ENCODE peak calls at places on chromosomes 1 and 21, in eight cellular contexts. One of them, this sample, is unnamed.

GRCh38 chr1:8599813-8600212 is 217.6 kb downstream of the RERE start:
- DNase-seq in HCT116: no peak
- DNase-seq in tibial nerve: no peak
- DNase-seq in suprapubic skin: no peak
- DNase-seq in IMR-90: no peak
- DNase-seq in prostate gland: no peak
- DNase-seq in heart left ventricle: no peak
- DNase-seq in ovary: no peak
- DNase-seq in this sample: no peak

GRCh38 chr1:240687820-240688219 is 75.9 kb upstream of the GREM2 start:
- DNase-seq in prostate gland: no peak
- DNase-seq in heart left ventricle: no peak
- DNase-seq in IMR-90: no peak
- DNase-seq in HCT116: no peak
- DNase-seq in ovary: no peak
- DNase-seq in suprapubic skin: no peak
- DNase-seq in tibial nerve: no peak
- DNase-seq in this sample: no peak

GRCh38 chr1:242454262-242455051 is 70.0 kb downstream of the PLD5 start:
- DNase-seq in suprapubic skin: no peak
- DNase-seq in tibial nerve: no peak
- DNase-seq in heart left ventricle: no peak
- DNase-seq in prostate gland: no peak
- DNase-seq in ovary: no peak
- DNase-seq in IMR-90: peak; percentile 7
- DNase-seq in HCT116: peak; percentile 3
- DNase-seq in this sample: no peak

GRCh38 chr1:243580072-243580471 is 270.0 kb downstream of the AKT3 start:
- DNase-seq in suprapubic skin: no peak
- DNase-seq in IMR-90: peak; percentile 24
- DNase-seq in HCT116: no peak
- DNase-seq in tibial nerve: no peak
- DNase-seq in prostate gland: no peak
- DNase-seq in heart left ventricle: no peak
- DNase-seq in ovary: no peak
- DNase-seq in this sample: no peak

GRCh38 chr1:68454534-68454933 is 4.8 kb upstream of the RPE65 start:
- DNase-seq in suprapubic skin: no peak
- DNase-seq in prostate gland: no peak
- DNase-seq in tibial nerve: no peak
- DNase-seq in HCT116: no peak
- DNase-seq in heart left ventricle: no peak
- DNase-seq in ovary: no peak
- DNase-seq in IMR-90: no peak
- DNase-seq in this sample: no peak

GRCh38 chr1:14825396-14825795 is 226.9 kb downstream of the KAZN start:
- DNase-seq in prostate gland: no peak
- DNase-seq in suprapubic skin: no peak
- DNase-seq in tibial nerve: no peak
- DNase-seq in HCT116: no peak
- DNase-seq in IMR-90: no peak
- DNase-seq in ovary: no peak
- DNase-seq in heart left ventricle: no peak
- DNase-seq in this sample: no peak

GRCh38 chr1:41805771-41806471 is 112.8 kb downstream of the HIVEP3 start:
- DNase-seq in ovary: no peak
- DNase-seq in prostate gland: no peak
- DNase-seq in IMR-90: no peak
- DNase-seq in HCT116: no peak
- DNase-seq in suprapubic skin: no peak
- DNase-seq in tibial nerve: no peak
- DNase-seq in heart left ventricle: no peak
- DNase-seq in this sample: no peak

GRCh38 chr21:35375115-35375514 is 326.0 kb upstream of the RUNX1 start:
- DNase-seq in heart left ventricle: no peak
- DNase-seq in HCT116: no peak
- DNase-seq in ovary: no peak
- DNase-seq in IMR-90: peak; percentile 82
- DNase-seq in tibial nerve: no peak
- DNase-seq in prostate gland: no peak
- DNase-seq in suprapubic skin: no peak
- DNase-seq in this sample: no peak

GRCh38 chr21:43859747-43860214 is 5.2 kb upstream of the AGPAT3 start:
- DNase-seq in prostate gland: peak; percentile 51
- DNase-seq in IMR-90: no peak
- DNase-seq in heart left ventricle: no peak
- DNase-seq in ovary: no peak
- DNase-seq in suprapubic skin: no peak
- DNase-seq in tibial nerve: no peak
- DNase-seq in HCT116: no peak
- DNase-seq in this sample: peak; percentile 25

GRCh38 chr1:200130552-200130951 is 103.0 kb downstream of the NR5A2 start:
- DNase-seq in IMR-90: peak; percentile 24
- DNase-seq in HCT116: no peak
- DNase-seq in tibial nerve: no peak
- DNase-seq in prostate gland: no peak
- DNase-seq in suprapubic skin: no peak
- DNase-seq in ovary: no peak
- DNase-seq in heart left ventricle: no peak
- DNase-seq in this sample: no peak

GRCh38 chr1:165858364-165858823 is 31.0 kb downstream of the UCK2 start:
- DNase-seq in HCT116: no peak
- DNase-seq in suprapubic skin: no peak
- DNase-seq in ovary: no peak
- DNase-seq in prostate gland: no peak
- DNase-seq in heart left ventricle: no peak
- DNase-seq in IMR-90: no peak
- DNase-seq in tibial nerve: no peak
- DNase-seq in this sample: no peak

GRCh38 chr1:161174911-161175310 is 2.4 kb downstream of the B4GALT3 start:
- DNase-seq in suprapubic skin: no peak
- DNase-seq in heart left ventricle: no peak
- DNase-seq in tibial nerve: no peak
- DNase-seq in ovary: no peak
- DNase-seq in prostate gland: no peak
- DNase-seq in IMR-90: no peak
- DNase-seq in HCT116: no peak
- DNase-seq in this sample: peak; percentile 76

GRCh38 chr1:231315887-231316286 is 21.8 kb downstream of the EXOC8 start:
- DNase-seq in suprapubic skin: peak; percentile 74
- DNase-seq in HCT116: peak; percentile 44
- DNase-seq in tibial nerve: no peak
- DNase-seq in IMR-90: peak; percentile 9
- DNase-seq in prostate gland: no peak
- DNase-seq in heart left ventricle: no peak
- DNase-seq in ovary: no peak
- DNase-seq in this sample: peak; percentile 81

GRCh38 chr1:22487781-22488180 is 36.1 kb downstream of the ZBTB40 start:
- DNase-seq in prostate gland: no peak
- DNase-seq in heart left ventricle: no peak
- DNase-seq in tibial nerve: no peak
- DNase-seq in suprapubic skin: no peak
- DNase-seq in HCT116: no peak
- DNase-seq in ovary: no peak
- DNase-seq in IMR-90: no peak
- DNase-seq in this sample: no peak

GRCh38 chr1:53633073-53633704 is 105.8 kb downstream of the GLIS1 start:
- DNase-seq in prostate gland: no peak
- DNase-seq in heart left ventricle: no peak
- DNase-seq in ovary: no peak
- DNase-seq in HCT116: no peak
- DNase-seq in IMR-90: no peak
- DNase-seq in suprapubic skin: no peak
- DNase-seq in tibial nerve: no peak
- DNase-seq in this sample: no peak

GRCh38 chr21:27192286-27192685 is 225.4 kb upstream of the ADAMTS5 start:
- DNase-seq in HCT116: no peak
- DNase-seq in IMR-90: no peak
- DNase-seq in heart left ventricle: no peak
- DNase-seq in prostate gland: no peak
- DNase-seq in ovary: no peak
- DNase-seq in tibial nerve: no peak
- DNase-seq in suprapubic skin: no peak
- DNase-seq in this sample: no peak

GRCh38 chr1:175470078-175470477 is 273.3 kb downstream of the TNR start:
- DNase-seq in prostate gland: no peak
- DNase-seq in IMR-90: no peak
- DNase-seq in heart left ventricle: no peak
- DNase-seq in suprapubic skin: no peak
- DNase-seq in tibial nerve: no peak
- DNase-seq in HCT116: no peak
- DNase-seq in ovary: no peak
- DNase-seq in this sample: no peak
- TF ChIP-seq CTCF in prostate gland: no peak
- TF ChIP-seq CTCF in IMR-90: no peak
- TF ChIP-seq CTCF in heart left ventricle: no peak
- TF ChIP-seq CTCF in suprapubic skin: no peak
- TF ChIP-seq CTCF in tibial nerve: no peak
- TF ChIP-seq CTCF in HCT116: no peak
- TF ChIP-seq CTCF in ovary: no peak
- TF ChIP-seq CTCF in this sample: no peak

DNA sequence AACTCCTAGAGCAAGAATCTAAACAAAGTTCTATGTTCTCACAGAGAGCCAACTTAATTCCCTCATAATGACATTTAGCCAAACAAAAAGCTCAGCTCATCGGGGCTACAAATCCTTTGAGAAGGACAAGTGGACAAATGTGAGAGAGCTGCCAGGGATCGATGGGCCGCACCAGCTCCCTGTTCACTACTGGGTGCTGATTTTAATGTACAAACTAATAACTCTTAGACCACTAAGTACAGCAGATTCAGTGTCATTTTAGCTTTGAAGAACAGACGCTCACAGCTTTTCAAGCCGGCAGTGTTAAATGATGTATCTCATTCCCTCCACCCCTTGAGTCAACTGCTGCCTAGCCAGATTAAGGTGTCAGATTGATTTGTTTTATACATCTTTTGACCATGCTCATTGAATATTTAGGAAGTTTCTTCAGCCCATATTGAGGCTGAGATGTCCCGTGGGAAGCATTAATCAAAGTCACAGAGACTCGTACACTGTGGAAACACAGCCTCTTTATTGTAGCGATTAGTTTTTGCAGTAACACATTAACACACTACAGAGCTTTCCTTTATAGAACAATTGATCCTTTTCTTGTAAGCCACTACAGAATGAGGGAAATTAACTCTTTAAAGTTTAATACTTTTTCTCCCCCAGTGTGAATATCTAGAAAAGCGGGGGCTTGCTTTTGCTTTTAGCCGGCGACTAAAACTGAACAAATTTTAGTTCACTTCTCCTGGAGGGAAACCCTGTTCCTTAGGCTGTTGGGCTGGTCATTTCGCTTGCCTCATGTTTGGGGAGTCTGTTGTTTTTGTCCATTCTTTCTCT is 21.2 kb downstream of the PROX1 start:
- DNase-seq in tibial nerve: no peak
- DNase-seq in ovary: no peak
- DNase-seq in HCT116: no peak
- DNase-seq in IMR-90: no peak
- DNase-seq in suprapubic skin: no peak
- DNase-seq in heart left ventricle: no peak
- DNase-seq in prostate gland: no peak
- DNase-seq in this sample: no peak
- TF ChIP-seq POLR2A in tibial nerve: no peak
- TF ChIP-seq POLR2A in ovary: no peak
- TF ChIP-seq POLR2A in HCT116: no peak
- TF ChIP-seq POLR2A in IMR-90: no peak
- TF ChIP-seq POLR2A in suprapubic skin: no peak
- TF ChIP-seq POLR2A in heart left ventricle: no peak
- TF ChIP-seq POLR2A in prostate gland: no peak
- TF ChIP-seq POLR2A in this sample: no peak

GRCh38 chr1:118223426-118223825 is 38.4 kb upstream of the SPAG17 start:
- DNase-seq in prostate gland: no peak
- DNase-seq in tibial nerve: no peak
- DNase-seq in ovary: no peak
- DNase-seq in suprapubic skin: no peak
- DNase-seq in HCT116: no peak
- DNase-seq in IMR-90: no peak
- DNase-seq in heart left ventricle: no peak
- DNase-seq in this sample: no peak
- TF ChIP-seq CTCF in prostate gland: peak; percentile 9
- TF ChIP-seq CTCF in tibial nerve: no peak
- TF ChIP-seq CTCF in ovary: no peak
- TF ChIP-seq CTCF in suprapubic skin: no peak
- TF ChIP-seq CTCF in HCT116: no peak
- TF ChIP-seq CTCF in IMR-90: no peak
- TF ChIP-seq CTCF in heart left ventricle: peak; percentile 28
- TF ChIP-seq CTCF in this sample: no peak

GRCh38 chr1:111738436-111739221 is 566 bp downstream of the INKA2 start:
- DNase-seq in heart left ventricle: peak; percentile 92
- DNase-seq in tibial nerve: peak; percentile 28
- DNase-seq in IMR-90: peak; percentile 49
- DNase-seq in prostate gland: peak; percentile 74
- DNase-seq in ovary: peak; percentile 81
- DNase-seq in HCT116: peak; percentile 49
- DNase-seq in suprapubic skin: no peak
- DNase-seq in this sample: peak; percentile 91
- TF ChIP-seq POLR2A in heart left ventricle: peak; percentile 67
- TF ChIP-seq POLR2A in tibial nerve: peak; percentile 29
- TF ChIP-seq POLR2A in IMR-90: no peak
- TF ChIP-seq POLR2A in prostate gland: peak; percentile 68
- TF ChIP-seq POLR2A in ovary: peak; percentile 27
- TF ChIP-seq POLR2A in HCT116: no peak
- TF ChIP-seq POLR2A in suprapubic skin: peak; percentile 22
- TF ChIP-seq POLR2A in this sample: peak; percentile 3

DNA sequence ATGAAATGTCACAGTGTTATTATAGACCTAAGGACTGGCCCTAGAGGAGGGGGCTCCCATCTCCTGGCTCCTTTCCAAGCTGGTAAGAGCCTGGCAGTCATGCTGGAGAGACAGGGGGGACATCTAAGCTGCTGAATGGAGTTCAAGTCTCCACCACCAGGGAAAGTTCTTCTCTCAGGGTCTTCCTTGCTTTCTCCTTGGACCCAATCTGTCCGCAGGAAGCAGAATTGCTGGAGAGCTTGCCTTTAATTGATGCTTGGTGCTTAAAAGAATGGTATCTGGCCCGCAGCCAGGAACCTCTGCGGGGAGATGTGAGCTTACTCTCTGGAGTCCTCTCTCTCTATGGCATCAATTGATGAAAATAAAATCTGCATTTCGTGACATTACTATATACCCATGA is 25.1 kb downstream of the IRF2BP2 start:
- DNase-seq in heart left ventricle: no peak
- DNase-seq in HCT116: no peak
- DNase-seq in IMR-90: no peak
- DNase-seq in suprapubic skin: no peak
- DNase-seq in ovary: peak; percentile 67
- DNase-seq in tibial nerve: no peak
- DNase-seq in prostate gland: no peak
- DNase-seq in this sample: no peak
- TF ChIP-seq CTCF in heart left ventricle: no peak
- TF ChIP-seq CTCF in HCT116: no peak
- TF ChIP-seq CTCF in IMR-90: no peak
- TF ChIP-seq CTCF in suprapubic skin: no peak
- TF ChIP-seq CTCF in ovary: no peak
- TF ChIP-seq CTCF in tibial nerve: no peak
- TF ChIP-seq CTCF in prostate gland: no peak
- TF ChIP-seq CTCF in this sample: no peak

This sample was measured in spleen.